ENCODE peak calls at places on chromosomes 13 and 19, in seven cellular contexts. S, P, X, Y, W, T and I are unnamed samples.

GRCh38 chr19:6765738-6766356 is 1.4 kb downstream of the SH2D3A start:
- DNase-seq in S (no peak), P (no peak), X (no peak), Y (no peak), W (no peak), T (peak; percentile 69), I (no peak)

GRCh38 chr19:49930483-49931011 is 1.2 kb upstream of the NUP62 start:
- DNase-seq in S (no peak), P (peak; percentile 79), X (peak; percentile 59), Y (no peak), W (no peak), T (peak; percentile 68), I (no peak)

GRCh38 chr19:47351545-47351944 is 2.4 kb downstream of the DHX34 start:
- DNase-seq in S (no peak), P (no peak), X (no peak), Y (peak; percentile 60), W (peak; percentile 31), T (no peak), I (no peak)

GRCh38 chr13:113176822-113177221 is 18.4 kb downstream of the PROZ start:
- DNase-seq in S (no peak), P (no peak), X (no peak), Y (no peak), W (no peak), T (no peak), I (no peak)

GRCh38 chr13:91020635-91021034 is 326.9 kb upstream of the MIR17HG start:
- DNase-seq in S (no peak), P (no peak), X (no peak), Y (no peak), W (no peak), T (no peak), I (no peak)

GRCh38 chr19:14437578-14438140 is 4.6 kb downstream of the PKN1 start:
- DNase-seq in S (no peak), P (no peak), X (no peak), Y (no peak), W (no peak), T (no peak), I (no peak)

GRCh38 chr19:42422092-42422575 is 5.1 kb downstream of the LIPE start:
- DNase-seq in S (no peak), P (no peak), X (peak; percentile 60), Y (no peak), W (no peak), T (no peak), I (no peak)

GRCh38 chr13:56351041-56351440 is 789.7 kb upstream of the PRR20A start:
- DNase-seq in S (no peak), P (no peak), X (no peak), Y (no peak), W (peak; percentile 23), T (no peak), I (no peak)

GRCh38 chr13:65946387-65946786 is 1283.7 kb downstream of the PCDH9 start:
- DNase-seq in S (no peak), P (no peak), X (no peak), Y (no peak), W (no peak), T (no peak), I (no peak)

GRCh38 chr13:107441279-107441678 is 774.1 kb downstream of the LIG4 start:
- DNase-seq in S (peak; percentile 36), P (no peak), X (no peak), Y (no peak), W (no peak), T (no peak), I (no peak)

GRCh38 chr19:41456342-41456918 is 13.5 kb downstream of the ERICH4 start:
- DNase-seq in S (peak; percentile 1), P (no peak), X (peak; percentile 62), Y (no peak), W (no peak), T (peak; percentile 18), I (no peak)

GRCh38 chr19:49614096-49614857 is 23.3 kb downstream of the PRR12 start:
- DNase-seq in S (peak; percentile 27), P (no peak), X (no peak), Y (peak; percentile 71), W (no peak), T (no peak), I (no peak)

GRCh38 chr19:49492573-49493411 is 3.4 kb upstream of the RPS11 start:
- DNase-seq in S (no peak), P (no peak), X (no peak), Y (no peak), W (peak; percentile 1), T (no peak), I (no peak)

GRCh38 chr13:30319703-30320102 is 12.4 kb upstream of the KATNAL1 start:
- DNase-seq in S (no peak), P (no peak), X (no peak), Y (no peak), W (no peak), T (no peak), I (no peak)

GRCh38 chr13:67509039-67509438 is 278.9 kb upstream of the PCDH9 start:
- DNase-seq in S (no peak), P (no peak), X (no peak), Y (no peak), W (no peak), T (no peak), I (no peak)

GRCh38 chr19:49468746-49469447 is 5.1 kb upstream of the FLT3LG start:
- DNase-seq in S (no peak), P (no peak), X (peak; percentile 92), Y (no peak), W (peak; percentile 94), T (no peak), I (no peak)

GRCh38 chr19:34075661-34076091 is 96.6 kb upstream of the LSM14A start:
- DNase-seq in S (no peak), P (no peak), X (no peak), Y (no peak), W (no peak), T (no peak), I (no peak)

GRCh38 chr13:44313674-44314073 is 60.0 kb upstream of the SERP2 start:
- DNase-seq in S (no peak), P (no peak), X (no peak), Y (peak; percentile 49), W (no peak), T (no peak), I (no peak)

GRCh38 chr13:24606486-24607170 is 73.6 kb upstream of the ATP12A start:
- DNase-seq in S (no peak), P (no peak), X (no peak), Y (no peak), W (no peak), T (no peak), I (no peak)

GRCh38 chr13:73556902-73557301 is 498.1 kb downstream of the KLF5 start:
- DNase-seq in S (no peak), P (no peak), X (no peak), Y (no peak), W (no peak), T (no peak), I (no peak)

GRCh38 chr19:45008554-45008953 is 7.3 kb downstream of the RELB start:
- DNase-seq in S (no peak), P (no peak), X (no peak), Y (no peak), W (no peak), T (no peak), I (no peak)

DNA sequence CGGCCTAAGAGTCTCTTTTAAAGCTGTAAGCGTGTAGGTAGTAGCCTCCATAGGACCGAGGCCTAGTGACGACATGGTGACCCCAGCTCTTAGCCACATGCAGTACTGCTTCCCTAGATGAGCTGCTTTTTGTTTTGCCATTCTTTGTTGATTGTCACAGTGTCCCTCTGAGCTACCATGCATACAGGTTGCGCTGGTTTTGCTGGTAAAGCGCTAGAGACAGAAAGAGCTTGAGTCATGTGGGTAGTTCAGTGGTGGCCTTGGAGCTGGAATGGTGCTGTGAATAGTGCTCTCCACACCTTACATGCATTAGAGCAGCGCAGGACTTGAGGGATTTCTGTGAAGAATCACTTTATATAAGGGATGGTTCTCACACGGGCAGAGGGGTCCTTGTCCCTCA is 5.1 kb downstream of the HNRNPM start:
- DNase-seq in S (no peak), P (no peak), X (no peak), Y (no peak), W (peak; percentile 13), T (no peak), I (no peak)
- H3K27ac ChIP-seq in S (no peak overlapping the region), P (no peak overlapping the region), X (no peak overlapping the region), Y (no peak overlapping the region), W (peak overlapping the region; percentile 29), T (no peak overlapping the region), I (no peak overlapping the region)

GRCh38 chr13:104318121-104318520 is 1251.9 kb upstream of the SLC10A2 start:
- DNase-seq in S (no peak), P (no peak), X (no peak), Y (no peak), W (peak; percentile 18), T (no peak), I (no peak)
- TF ChIP-seq CTCF in S (peak; percentile 50), P (no peak), X (peak; percentile 55), Y (no peak), W (peak; percentile 53), T (no peak), I (no peak)

GRCh38 chr19:27773318-27774094 is 1439.4 kb downstream of the UQCRFS1 start:
- DNase-seq in S (no peak), P (no peak), X (no peak), Y (no peak), W (no peak), T (no peak), I (no peak)

GRCh38 chr19:27774827-27775226 is 1438.1 kb downstream of the UQCRFS1 start:
- DNase-seq in S (no peak), P (no peak), X (no peak), Y (no peak), W (no peak), T (no peak), I (no peak)

GRCh38 chr19:27775395-27775794 is 1437.6 kb downstream of the UQCRFS1 start:
- DNase-seq in S (no peak), P (no peak), X (no peak), Y (no peak), W (no peak), T (no peak), I (no peak)

GRCh38 chr19:27776020-27776419 is 1436.9 kb downstream of the UQCRFS1 start:
- DNase-seq in S (no peak), P (no peak), X (no peak), Y (peak; percentile 50), W (no peak), T (no peak), I (no peak)

GRCh38 chr19:27774337-27774736 is 1438.6 kb downstream of the UQCRFS1 start:
- DNase-seq in S (no peak), P (no peak), X (no peak), Y (no peak), W (no peak), T (no peak), I (no peak)
- H3K9me3 ChIP-seq in S (peaks cover 35% of the 10 kb centered on the region), P (no peaks in the 10 kb centered on the region), X (no peaks in the 10 kb centered on the region), Y (peaks cover 95% of the 10 kb centered on the region), W (peaks cover 14% of the 10 kb centered on the region), T (no peaks in the 10 kb centered on the region), I (peaks cover 100% of the 10 kb centered on the region)

GRCh38 chr19:18090545-18091216 is 3.9 kb upstream of the IL12RB1 start:
- DNase-seq in S (no peak), P (no peak), X (no peak), Y (no peak), W (no peak), T (no peak), I (no peak)
- H3K27ac ChIP-seq in S (no peak overlapping the region), P (no peak overlapping the region), X (no peak overlapping the region), Y (no peak overlapping the region), W (no peak overlapping the region), T (peak overlapping the region; percentile 24), I (peak overlapping the region; percentile 36)